ENCODE peak calls at places on chromosomes 16 and 17, in five cellular contexts. B is transverse colon; A is activated T-helper 1 cell treated with anti-CD3 and anti-CD28 coated beads, Interleukin-12 subunit alpha, Interleukin-12 subunit beta, Interleukin-2, Interleukin-4 antibody, amounts not matched to agents 30 ng/mL and 10 ng/mL and 1 ng/mL, durations not matched to agents 14 hours and 24 hours and 36 hours; Y is iPS DF 19.7; J is NB4. F is an unnamed sample.

GRCh38 chr16:48560692-48561091 is 49.3 kb downstream of the N4BP1 start:
- DNase-seq in B (no peak), A (no peak), Y (no peak), J (no peak), F (no peak)

GRCh38 chr16:57618306-57619132 is 9.9 kb upstream of the ADGRG1 start:
- DNase-seq in B (no peak), A (no peak), Y (no peak), J (no peak), F (no peak)

GRCh38 chr17:74272731-74273201 is 1.3 kb upstream of the DNAI2 start:
- DNase-seq in B (no peak), A (no peak), Y (no peak), J (no peak), F (no peak)

GRCh38 chr17:32006957-32007462 is at the start of gene LRRC37B:
- DNase-seq in B (peak), A (peak), Y (no peak), J (peak), F (peak)

GRCh38 chr17:42541041-42541833 is 5.2 kb downstream of the NAGLU start:
- DNase-seq in B (peak), A (no peak), Y (no peak), J (no peak), F (no peak)

GRCh38 chr17:76544123-76544915 is 4.5 kb downstream of the PRCD start:
- DNase-seq in B (no peak), A (no peak), Y (no peak), J (peak), F (peak)

GRCh38 chr16:67216612-67217490 is 10.1 kb upstream of the TMEM208 start:
- DNase-seq in B (no peak), A (no peak), Y (no peak), J (no peak), F (peak)

GRCh38 chr16:54846761-54847160 is 83.9 kb upstream of the IRX5 start:
- DNase-seq in B (no peak), A (no peak), Y (no peak), J (no peak), F (no peak)

GRCh38 chr16:68978303-68978954 is 127.0 kb upstream of the HAS3 start:
- DNase-seq in B (no peak), A (no peak), Y (no peak), J (no peak), F (no peak)

GRCh38 chr17:54876656-54877195 is 23.9 kb upstream of the TOM1L1 start:
- DNase-seq in B (no peak), A (no peak), Y (no peak), J (no peak), F (no peak)

GRCh38 chr17:19728114-19728495 is 11.7 kb upstream of the SLC47A2 start:
- DNase-seq in B (peak), A (no peak), Y (no peak), J (no peak), F (peak)

GRCh38 chr17:50375858-50376538 is 3.0 kb downstream of the EME1 start:
- DNase-seq in B (no peak), A (no peak), Y (no peak), J (no peak), F (peak)

GRCh38 chr16:85220125-85220839 is 108.0 kb upstream of the CIBAR2 start:
- DNase-seq in B (peak), A (no peak), Y (no peak), J (no peak), F (peak)

GRCh38 chr17:8393470-8394231 is 4.0 kb downstream of the RNF222 start:
- DNase-seq in B (peak), A (no peak), Y (no peak), J (no peak), F (no peak)

GRCh38 chr17:79834575-79835469 is 4.4 kb downstream of the CBX4 start:
- DNase-seq in B (no peak), A (no peak), Y (no peak), J (peak), F (peak)

GRCh38 chr17:62017496-62017895 is 47.6 kb downstream of the MED13 start:
- DNase-seq in B (no peak), A (no peak), Y (no peak), J (no peak), F (no peak)

GRCh38 chr17:50863221-50863843 is 2.8 kb downstream of the TOB1 start:
- DNase-seq in B (peak), A (peak), Y (no peak), J (peak), F (peak)

GRCh38 chr16:81912395-81912794 is 98.9 kb downstream of the SDR42E1 start:
- DNase-seq in B (no peak), A (no peak), Y (no peak), J (no peak), F (no peak)

GRCh38 chr17:17898673-17899072 is 61.9 kb upstream of the SREBF1 start:
- DNase-seq in B (no peak), A (no peak), Y (no peak), J (no peak), F (no peak)

GRCh38 chr17:77597421-77598240 is 360.9 kb upstream of the TNRC6C start:
- DNase-seq in B (no peak), A (no peak), Y (no peak), J (no peak), F (no peak)

GRCh38 chr16:28063611-28064061 is at the start of gene GSG1L:
- DNase-seq in B (no peak), A (no peak), Y (no peak), J (no peak), F (peak)

GRCh38 chr16:50910698-50911025 is 168.8 kb downstream of the CYLD start:
- DNase-seq in B (no peak), A (no peak), Y (no peak), J (no peak), F (no peak)

GRCh38 chr17:79633937-79634813 is 23.3 kb upstream of the RBFOX3 start:
- DNase-seq in B (peak), A (no peak), Y (no peak), J (no peak), F (peak)

GRCh38 chr17:76585649-76586593 is at the start of gene ST6GALNAC2:
- DNase-seq in B (peak), A (peak), Y (no peak), J (peak), F (peak)

GRCh38 chr17:2940352-2940751 is 123.1 kb downstream of the OR1D5 start:
- DNase-seq in B (no peak), A (no peak), Y (no peak), J (no peak), F (no peak)

GRCh38 chr17:8075574-8076342 is 11.8 kb downstream of the ALOX12B start:
- DNase-seq in B (no peak), A (no peak), Y (no peak), J (no peak), F (no peak)

F was measured in SK-N-SH.